ENCODE peak calls at places on chromosomes 16 and 17, in eight cellular contexts. U is T-cell; N is stimulated activated memory B cell treated with anti-CD40 and anti-IgM and Interleukin-4, amounts not matched to agents 10 μg/mL and 1 μg/mL and 100 μg/mL, for 72 hours; L is activated naive CD4-positive, alpha-beta T cell treated with anti-CD3 and anti-CD28 coated beads, Interleukin-2, amount 50 U/mL, for 72 hours; S is upper lobe of left lung; D is esophagus mucosa; M is natural killer cell; R is stimulated activated effector memory CD8-positive, alpha-beta T cell treated with anti-CD3 and anti-CD28 coated beads, Interleukin-12 subunit alpha, Interleukin-12 subunit beta, amount 100 ng/mL, for 72 hours. T is an unnamed sample.

GRCh38 chr17:30493802-30494201 is 16.6 kb downstream of the GOSR1 start:
- ATAC-seq in L (no peak), N (no peak), R (no peak), U (no peak), M (no peak), D (no peak), S (no peak), T (no peak)

GRCh38 chr16:69701452-69701851 is 24.9 kb downstream of the NQO1 start:
- ATAC-seq in L (no peak), M (no peak), N (no peak), U (no peak), S (no peak), D (no peak), R (no peak), T (no peak)

GRCh38 chr16:30185683-30186421 is 2.5 kb downstream of the CORO1A start:
- ATAC-seq in L (peak; percentile 54), D (peak; percentile 23), R (peak; percentile 64), S (peak; percentile 61), N (peak; percentile 65), U (peak; percentile 58), M (peak; percentile 69), T (no peak)

GRCh38 chr17:59300941-59301340 is 30.5 kb upstream of the YPEL2 start:
- ATAC-seq in S (no peak), R (no peak), M (no peak), D (no peak), L (no peak), N (peak; percentile 53), U (no peak), T (no peak)

GRCh38 chr16:19330801-19331484 is 45.4 kb downstream of the CLEC19A start:
- ATAC-seq in R (no peak), L (no peak), N (no peak), D (peak; percentile 63), S (peak; percentile 31), M (no peak), U (no peak), T (peak; percentile 60)

GRCh38 chr16:57427307-57427706 is 19.9 kb downstream of the CIAPIN1 start:
- ATAC-seq in S (no peak), U (no peak), D (no peak), M (no peak), N (no peak), R (no peak), L (no peak), T (no peak)

GRCh38 chr17:27620721-27621120 is 10.3 kb upstream of the LGALS9 start:
- ATAC-seq in R (no peak), L (peak; percentile 65), U (no peak), M (no peak), N (no peak), S (no peak), D (no peak), T (no peak)

GRCh38 chr17:15456972-15457722 is 10.3 kb downstream of the CDRT4 start:
- ATAC-seq in R (no peak), M (no peak), D (no peak), S (peak; percentile 74), U (no peak), N (no peak), L (no peak), T (peak; percentile 87)

GRCh38 chr16:10886739-10887269 is 9.8 kb downstream of the CIITA start:
- ATAC-seq in R (peak; percentile 57), M (no peak), N (peak; percentile 55), D (no peak), L (no peak), U (no peak), S (no peak), T (no peak)

GRCh38 chr16:84751241-84751640 is 51.4 kb downstream of the USP10 start:
- ATAC-seq in S (no peak), D (peak; percentile 25), M (peak; percentile 55), R (no peak), L (no peak), U (no peak), N (peak; percentile 72), T (no peak)

GRCh38 chr17:32104158-32104557 is 38.1 kb upstream of the RHOT1 start:
- ATAC-seq in M (no peak), R (no peak), D (no peak), S (no peak), N (no peak), U (no peak), L (no peak), T (no peak)

GRCh38 chr16:79451196-79451816 is 149.2 kb downstream of the MAF start:
- ATAC-seq in S (peak; percentile 77), U (no peak), R (peak; percentile 83), N (peak; percentile 48), L (peak; percentile 73), M (peak; percentile 17), D (no peak), T (no peak)

GRCh38 chr16:67967183-67967955 is 1.1 kb downstream of the SLC12A4 start:
- ATAC-seq in R (peak; percentile 64), N (no peak), S (peak; percentile 1), M (no peak), L (no peak), U (no peak), D (peak; percentile 9), T (no peak)

GRCh38 chr17:6478486-6478885 is 34.2 kb downstream of the PIMREG start:
- ATAC-seq in D (no peak), U (no peak), M (no peak), S (no peak), N (peak; percentile 15), R (no peak), L (no peak), T (no peak)

GRCh38 chr16:23382279-23382678 is 70.7 kb downstream of the COG7 start:
- ATAC-seq in R (no peak), N (no peak), L (no peak), M (no peak), D (no peak), U (no peak), S (no peak), T (no peak)

GRCh38 chr16:88975511-88976061 is 1.4 kb downstream of the CBFA2T3 start:
- ATAC-seq in S (no peak), R (no peak), M (no peak), D (no peak), U (no peak), N (no peak), L (no peak), T (no peak)

GRCh38 chr17:47699536-47699840 is 5.5 kb downstream of the TBKBP1 start:
- ATAC-seq in M (no peak), L (no peak), D (no peak), N (no peak), U (no peak), R (no peak), S (no peak), T (no peak)

GRCh38 chr16:53726625-53727024 is 22.7 kb downstream of the FTO start:
- ATAC-seq in N (no peak), L (no peak), S (no peak), R (no peak), M (no peak), D (peak; percentile 98), U (no peak), T (no peak)

GRCh38 chr17:5042152-5043022 is 7.2 kb upstream of the SLC52A1 start:
- ATAC-seq in L (peak; percentile 46), U (peak; percentile 79), M (no peak), N (no peak), D (peak; percentile 52), R (peak; percentile 63), S (no peak), T (no peak)

GRCh38 chr16:81714593-81714992 is 64.5 kb upstream of the PLCG2 start:
- ATAC-seq in S (no peak), N (no peak), D (no peak), M (no peak), U (no peak), R (no peak), L (no peak), T (no peak)

GRCh38 chr17:64634217-64634616 is 27.9 kb downstream of the SMURF2 start:
- ATAC-seq in N (no peak), U (peak; percentile 47), R (peak; percentile 74), L (peak; percentile 68), M (peak; percentile 66), S (no peak), D (no peak), T (no peak)

GRCh38 chr17:66255527-66255971 is 26.3 kb upstream of the APOH start:
- ATAC-seq in N (no peak), S (no peak), M (no peak), D (no peak), L (peak; percentile 85), U (peak; percentile 81), R (peak; percentile 75), T (no peak)

GRCh38 chr16:51982715-51983680 is 563.9 kb downstream of the TOX3 start:
- ATAC-seq in L (no peak), D (peak; percentile 70), S (peak; percentile 74), N (no peak), R (no peak), U (no peak), M (no peak), T (no peak)

GRCh38 chr17:41535764-41536481 is 7.8 kb upstream of the KRT19 start:
- ATAC-seq in L (no peak), D (no peak), S (no peak), M (no peak), N (peak; percentile 11), U (no peak), R (peak; percentile 25), T (no peak)

GRCh38 chr17:29059281-29059680 is 16.3 kb downstream of the PIPOX start:
- ATAC-seq in U (no peak), D (peak; percentile 49), S (peak; percentile 17), R (no peak), N (no peak), L (peak; percentile 71), M (no peak), T (no peak)

T was measured in gastroesophageal sphincter.